ENCODE peak calls at places on chromosomes 3 and 15, in six cellular contexts. T, S, O, M, E and N are unnamed samples.

GRCh38 chr15:58748787-58749531 is 548 bp downstream of the ADAM10 start:
- DNase-seq in T (peak; percentile 49), S (peak; percentile 61), O (peak; percentile 76), M (peak; percentile 69), E (peak; percentile 54), N (peak; percentile 64)

GRCh38 chr3:72082121-72082715 is 297.3 kb upstream of the PROK2 start:
- DNase-seq in T (no peak), S (peak; percentile 30), O (no peak), M (no peak), E (peak; percentile 31), N (peak; percentile 55)

GRCh38 chr3:106631378-106632083 is 745.7 kb upstream of the CCDC54 start:
- DNase-seq in T (no peak), S (no peak), O (no peak), M (no peak), E (no peak), N (no peak)

GRCh38 chr3:66215106-66215505 is 5.7 kb upstream of the SLC25A26 start:
- DNase-seq in T (no peak), S (no peak), O (no peak), M (no peak), E (no peak), N (no peak)

GRCh38 chr15:53586815-53587214 is 172.6 kb downstream of the WDR72 start:
- DNase-seq in T (no peak), S (peak; percentile 80), O (no peak), M (peak; percentile 75), E (peak; percentile 39), N (no peak)

GRCh38 chr3:27568393-27568792 is 84.2 kb upstream of the SLC4A7 start:
- DNase-seq in T (peak; percentile 40), S (peak; percentile 31), O (peak; percentile 84), M (no peak), E (no peak), N (peak; percentile 83)

GRCh38 chr3:46860381-46861292 is 2.6 kb downstream of the MYL3 start:
- DNase-seq in T (peak; percentile 55), S (no peak), O (peak; percentile 58), M (peak; percentile 61), E (no peak), N (peak; percentile 49)

GRCh38 chr3:127183931-127184869 is 8.7 kb upstream of the PRR23E start:
- DNase-seq in T (no peak), S (peak; percentile 7), O (peak; percentile 42), M (no peak), E (no peak), N (no peak)

GRCh38 chr3:72698154-72698917 is 149.9 kb downstream of the SHQ1 start:
- DNase-seq in T (no peak), S (no peak), O (no peak), M (peak; percentile 68), E (no peak), N (no peak)

GRCh38 chr15:22948056-22948455 is 32.1 kb downstream of the CYFIP1 start:
- DNase-seq in T (no peak), S (no peak), O (no peak), M (no peak), E (no peak), N (no peak)

GRCh38 chr3:193963808-193964516 is 172.0 kb upstream of the HES1 start:
- DNase-seq in T (no peak), S (no peak), O (no peak), M (no peak), E (no peak), N (no peak)

GRCh38 chr3:42601898-42602581 is 1.6 kb downstream of the NKTR start:
- DNase-seq in T (no peak), S (no peak), O (no peak), M (peak; percentile 60), E (no peak), N (no peak)

GRCh38 chr15:23424111-23424904 is 22.7 kb downstream of the GOLGA6L2 start:
- DNase-seq in T (no peak), S (no peak), O (peak; percentile 54), M (no peak), E (no peak), N (peak; percentile 44)

GRCh38 chr3:76943058-76943457 is 96.8 kb upstream of the ROBO2 start:
- DNase-seq in T (no peak), S (no peak), O (no peak), M (peak; percentile 36), E (peak; percentile 18), N (no peak)

GRCh38 chr15:51185213-51185619 is 90.5 kb upstream of the TNFAIP8L3 start:
- DNase-seq in T (no peak), S (no peak), O (no peak), M (no peak), E (no peak), N (no peak)

GRCh38 chr3:116707531-116707930 is 2.0 kb upstream of the TUSC7 start:
- DNase-seq in T (no peak), S (no peak), O (no peak), M (no peak), E (no peak), N (no peak)

GRCh38 chr15:67820992-67821783 is 4.1 kb upstream of the SKOR1 start:
- DNase-seq in T (peak; percentile 57), S (peak; percentile 42), O (no peak), M (peak; percentile 79), E (no peak), N (peak; percentile 90)

DNA sequence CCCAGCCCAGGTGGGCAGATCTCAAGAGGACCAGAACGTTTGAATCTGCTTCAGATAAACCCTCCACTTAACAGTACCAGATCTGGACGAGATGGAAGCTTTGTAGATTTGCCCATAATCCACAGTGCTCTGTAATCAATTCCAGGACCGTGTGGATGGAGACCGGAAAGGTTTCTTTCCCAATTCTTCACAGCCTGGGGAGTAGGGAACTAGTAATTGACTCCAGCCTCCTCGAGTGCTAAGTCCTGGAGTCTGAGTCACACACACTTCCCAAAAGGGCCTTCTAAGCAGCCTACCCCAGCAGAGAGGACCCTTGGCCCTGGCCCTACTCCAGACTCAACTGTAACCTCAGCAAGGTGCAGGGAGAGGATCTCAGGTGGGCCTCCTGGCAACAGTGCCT is 56.1 kb upstream of the TSEN2 start:
- DNase-seq in T (no peak), S (no peak), O (no peak), M (no peak), E (no peak), N (no peak)
- H3K27ac ChIP-seq in T (no peak overlapping the region), S (no peak overlapping the region), O (no peak overlapping the region), M (no peak overlapping the region), E (no peak overlapping the region), N (no peak overlapping the region)

GRCh38 chr15:78072080-78072892 is 5.2 kb downstream of the TBC1D2B start:
- DNase-seq in T (no peak), S (peak; percentile 76), O (peak; percentile 11), M (no peak), E (no peak), N (peak; percentile 68)

GRCh38 chr15:78069052-78069414 is 8.5 kb downstream of the TBC1D2B start:
- DNase-seq in T (no peak), S (no peak), O (peak; percentile 55), M (no peak), E (no peak), N (no peak)

GRCh38 chr15:78069630-78070029 is 7.9 kb downstream of the TBC1D2B start:
- DNase-seq in T (no peak), S (no peak), O (no peak), M (no peak), E (no peak), N (no peak)

GRCh38 chr15:78071378-78071777 is 6.1 kb downstream of the TBC1D2B start:
- DNase-seq in T (no peak), S (no peak), O (peak; percentile 1), M (no peak), E (no peak), N (no peak)

GRCh38 chr15:78070049-78070698 is 7.3 kb downstream of the TBC1D2B start:
- DNase-seq in T (no peak), S (no peak), O (peak; percentile 70), M (no peak), E (no peak), N (peak; percentile 67)
- H3K27ac ChIP-seq in T (peak overlapping the region; percentile 56), S (peak overlapping the region; percentile 54), O (peak overlapping the region; percentile 81), M (peak overlapping the region; percentile 80), E (no peak overlapping the region), N (no peak overlapping the region)

GRCh38 chr15:39628131-39628482 is 47.2 kb downstream of the THBS1 start:
- DNase-seq in T (no peak), S (no peak), O (no peak), M (peak; percentile 43), E (no peak), N (no peak)
- H3K27ac ChIP-seq in T (peak overlapping the region; percentile 47), S (peak overlapping the region; percentile 73), O (peak overlapping the region; percentile 11), M (no peak overlapping the region), E (no peak overlapping the region), N (no peak overlapping the region)

GRCh38 chr3:111610612-111611054 is 15.5 kb upstream of the ZBED2 start:
- DNase-seq in T (no peak), S (no peak), O (no peak), M (no peak), E (no peak), N (no peak)
- H3K27ac ChIP-seq in T (no peak overlapping the region), S (no peak overlapping the region), O (no peak overlapping the region), M (no peak overlapping the region), E (no peak overlapping the region), N (no peak overlapping the region)

GRCh38 chr15:74122403-74123130 is 7.8 kb upstream of the ISLR2 start:
- DNase-seq in T (no peak), S (no peak), O (no peak), M (no peak), E (no peak), N (no peak)
- H3K27ac ChIP-seq in T (no peak overlapping the region), S (no peak overlapping the region), O (no peak overlapping the region), M (no peak overlapping the region), E (no peak overlapping the region), N (no peak overlapping the region)

DNA sequence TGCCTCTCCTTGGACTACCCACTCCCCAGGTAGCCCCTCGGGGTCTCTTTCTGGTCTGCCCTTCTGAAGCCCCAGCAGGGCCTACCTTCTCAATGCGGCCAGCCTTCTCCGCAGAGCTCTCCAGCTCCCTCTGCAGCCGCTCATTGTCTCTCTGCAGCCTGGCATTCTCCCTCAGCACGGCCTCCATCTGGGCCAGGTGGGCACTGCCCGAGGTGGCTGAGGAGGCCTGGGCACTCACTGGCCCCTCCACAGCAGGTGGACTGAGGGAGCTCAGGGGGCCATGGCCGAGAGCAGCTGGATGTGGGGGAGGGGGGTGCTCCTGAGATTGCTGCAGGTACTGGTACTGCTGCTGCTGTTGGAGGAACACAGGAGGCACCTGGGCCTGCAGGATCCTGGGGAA is 6.8 kb downstream of the AMOTL2 start:
- DNase-seq in T (no peak), S (peak; percentile 16), O (peak; percentile 67), M (no peak), E (no peak), N (no peak)
- H3K27ac ChIP-seq in T (peak overlapping the region; percentile 80), S (no peak overlapping the region), O (peak overlapping the region; percentile 99), M (no peak overlapping the region), E (no peak overlapping the region), N (peak overlapping the region; percentile 4)